ENCODE peak calls at places on chromosomes 16 and 17, in seven cellular contexts. Q, Y, N, G, E, P and R are unnamed samples.

GRCh38 chr17:78241277-78242023 is 10.0 kb downstream of the TMEM235 start:
- DNase-seq in N (no peak), Y (no peak), P (peak; percentile 24), Q (no peak), G (no peak), E (peak; percentile 93), R (peak; percentile 82)

GRCh38 chr16:58652741-58653140 is 23.1 kb upstream of the CNOT1 start:
- DNase-seq in G (no peak), Q (no peak), E (peak; percentile 35), P (no peak), N (no peak), Y (no peak), R (no peak)

GRCh38 chr16:29940656-29941055 is 14.6 kb upstream of the KCTD13 start:
- DNase-seq in P (peak; percentile 2), G (no peak), E (no peak), Q (no peak), Y (no peak), N (no peak), R (no peak)

GRCh38 chr16:4753227-4753626 is 13.7 kb downstream of the ZNF500 start:
- DNase-seq in Q (no peak), E (no peak), P (no peak), N (no peak), Y (no peak), G (no peak), R (no peak)

GRCh38 chr16:67663151-67663876 is 2.6 kb downstream of the PARD6A start:
- DNase-seq in P (no peak), Q (no peak), E (peak; percentile 31), Y (no peak), N (peak; percentile 18), G (peak; percentile 75), R (peak; percentile 61)

GRCh38 chr17:80151333-80151732 is 4.4 kb upstream of the EIF4A3 start:
- DNase-seq in P (peak; percentile 47), Q (no peak), E (no peak), Y (no peak), G (no peak), N (no peak), R (no peak)

GRCh38 chr17:76561799-76562268 is 22.0 kb downstream of the PRCD start:
- DNase-seq in Y (no peak), E (no peak), Q (no peak), G (no peak), N (no peak), P (no peak), R (no peak)

GRCh38 chr16:81242977-81243618 is 4.6 kb downstream of the BCO1 start:
- DNase-seq in Q (no peak), E (no peak), N (no peak), G (no peak), Y (no peak), P (no peak), R (no peak)

GRCh38 chr16:83433201-83433600 is 374.6 kb upstream of the HSBP1 start:
- DNase-seq in P (peak; percentile 3), Y (no peak), E (no peak), N (no peak), G (no peak), Q (no peak), R (no peak)

GRCh38 chr17:47935961-47936360 is 5.4 kb upstream of the PNPO start:
- DNase-seq in Q (no peak), E (peak; percentile 81), N (no peak), P (peak; percentile 75), G (peak; percentile 20), Y (no peak), R (no peak)

GRCh38 chr17:81553616-81554181 is 1.5 kb upstream of the FAAP100 start:
- DNase-seq in Q (no peak), N (no peak), E (peak; percentile 71), G (no peak), Y (no peak), P (peak; percentile 92), R (no peak)

GRCh38 chr16:86846136-86846535 is 267.8 kb downstream of the FOXL1 start:
- DNase-seq in N (no peak), G (no peak), E (no peak), Y (no peak), Q (no peak), P (no peak), R (no peak)

GRCh38 chr16:75622762-75623605 is at the start of gene ADAT1:
- DNase-seq in G (peak; percentile 100), Q (peak; percentile 98), Y (peak; percentile 100), N (peak; percentile 97), P (peak; percentile 97), E (peak; percentile 98), R (peak; percentile 98)

GRCh38 chr16:70483426-70483825 is 29.0 kb downstream of the FCSK start:
- DNase-seq in G (no peak), Q (no peak), N (no peak), P (no peak), Y (no peak), E (no peak), R (no peak)

GRCh38 chr16:85806539-85806938 is 7.0 kb downstream of the COX4I1 start:
- DNase-seq in E (no peak), P (no peak), N (no peak), Q (no peak), Y (no peak), G (no peak), R (no peak)

GRCh38 chr17:57955183-57955952 is at the start of gene CUEDC1:
- DNase-seq in Y (peak; percentile 80), E (peak; percentile 69), P (peak; percentile 34), N (peak; percentile 90), G (peak; percentile 95), Q (peak; percentile 87), R (peak; percentile 76)
- H3K4me1 ChIP-seq in Y (peaks cover 15% of the 10 kb centered on the region), E (peaks cover 67% of the 10 kb centered on the region), P (peaks cover 8% of the 10 kb centered on the region), N (peaks cover 56% of the 10 kb centered on the region), G (no peaks in the 10 kb centered on the region), Q (peaks cover 59% of the 10 kb centered on the region), R (peaks cover 47% of the 10 kb centered on the region)

DNA sequence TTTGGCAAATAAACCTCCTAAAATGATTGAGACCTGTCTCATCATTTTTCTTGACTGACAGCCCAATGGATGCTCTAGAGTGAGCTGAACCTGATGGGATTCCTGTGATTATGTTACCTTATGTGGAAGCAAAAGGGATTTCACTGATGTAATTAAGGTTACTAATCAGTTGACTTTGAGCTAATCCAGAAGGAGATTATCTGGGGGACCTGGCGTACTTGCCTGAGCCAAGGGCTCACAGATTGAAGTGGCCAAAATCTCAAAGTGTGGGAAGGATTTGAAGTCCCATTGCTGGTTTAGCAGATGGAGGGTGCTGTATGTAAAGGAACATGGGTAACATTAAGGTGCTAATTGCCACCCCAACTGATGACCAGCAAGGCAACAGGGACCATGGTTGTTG is 214.0 kb downstream of the CPPED1 start:
- DNase-seq in N (no peak), Q (no peak), G (no peak), Y (no peak), P (no peak), E (no peak), R (no peak)
- H3K4me1 ChIP-seq in N (no peaks in the 10 kb centered on the region), Q (no peaks in the 10 kb centered on the region), G (no peaks in the 10 kb centered on the region), Y (no peaks in the 10 kb centered on the region), P (no peaks in the 10 kb centered on the region), E (no peaks in the 10 kb centered on the region), R (no peaks in the 10 kb centered on the region)

GRCh38 chr17:66509913-66510312 is 207.5 kb downstream of the PRKCA start:
- DNase-seq in Y (no peak), N (no peak), P (no peak), G (no peak), Q (no peak), E (no peak), R (no peak)

GRCh38 chr17:66506641-66507040 is 204.2 kb downstream of the PRKCA start:
- DNase-seq in E (no peak), Y (no peak), P (no peak), G (no peak), Q (no peak), N (no peak), R (no peak)

GRCh38 chr17:66507982-66508760 is 205.8 kb downstream of the PRKCA start:
- DNase-seq in E (peak; percentile 48), Y (no peak), G (no peak), N (no peak), P (no peak), Q (no peak), R (no peak)

GRCh38 chr17:66508896-66509843 is 206.8 kb downstream of the PRKCA start:
- DNase-seq in E (peak; percentile 97), P (peak; percentile 96), Q (no peak), N (no peak), Y (peak; percentile 90), G (no peak), R (no peak)

DNA sequence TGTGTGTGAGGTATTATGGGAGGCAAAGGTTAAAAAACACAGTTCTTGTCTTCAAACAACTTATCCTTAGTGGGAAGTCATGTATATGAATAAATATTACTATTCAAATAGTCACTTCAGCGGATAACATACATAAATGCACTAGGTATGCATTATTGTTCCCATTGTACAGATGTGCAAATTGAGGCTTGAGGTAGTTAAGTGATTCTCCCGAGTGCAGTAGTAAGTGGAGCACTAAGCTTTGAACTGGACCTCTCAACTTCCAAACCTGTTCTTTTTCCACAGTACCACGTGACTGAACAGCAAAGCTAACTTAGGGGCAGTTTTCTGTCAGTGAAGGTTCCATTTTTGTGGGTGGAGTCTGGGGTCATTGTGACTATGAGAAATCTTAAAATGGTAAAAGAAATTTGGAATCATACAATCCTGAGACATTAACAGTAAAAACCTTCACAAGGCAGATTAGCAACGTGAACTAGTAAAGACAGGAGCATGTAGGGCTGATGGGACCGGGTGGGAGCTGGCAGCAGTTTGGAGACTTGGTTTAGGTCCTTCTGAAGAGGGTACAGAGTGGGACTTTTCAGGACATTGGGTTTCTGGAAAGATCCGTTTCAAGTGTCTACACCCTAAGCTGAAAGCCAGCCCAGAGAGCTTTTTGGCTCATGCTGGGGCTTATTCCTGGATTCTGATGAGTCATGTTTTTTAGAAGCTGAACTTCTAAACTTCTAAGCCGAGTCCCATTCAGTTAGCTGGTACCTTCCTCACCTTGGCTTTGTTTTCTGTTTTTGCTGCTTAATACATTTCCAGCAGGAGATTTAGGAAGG is 204.9 kb downstream of the PRKCA start:
- DNase-seq in N (no peak), Q (no peak), G (no peak), E (peak; percentile 76), Y (peak; percentile 26), P (peak; percentile 71), R (no peak)
- H3K4me1 ChIP-seq in N (peaks cover 13% of the 10 kb centered on the region), Q (peaks cover 11% of the 10 kb centered on the region), G (peaks cover 6% of the 10 kb centered on the region), E (peaks cover 86% of the 10 kb centered on the region), Y (peaks cover 35% of the 10 kb centered on the region), P (peaks cover 58% of the 10 kb centered on the region), R (peaks cover 12% of the 10 kb centered on the region)

GRCh38 chr16:49851468-49851787 is 4.5 kb downstream of the ZNF423 start:
- DNase-seq in P (no peak), G (no peak), N (no peak), E (no peak), Q (no peak), Y (peak; percentile 55), R (no peak)
- H3K4me1 ChIP-seq in P (peaks cover 1% of the 10 kb centered on the region), G (no peaks in the 10 kb centered on the region), N (peaks cover 51% of the 10 kb centered on the region), E (peaks cover 4% of the 10 kb centered on the region), Q (peaks cover 54% of the 10 kb centered on the region), Y (peaks cover 30% of the 10 kb centered on the region), R (peaks cover 16% of the 10 kb centered on the region)